ENCODE peak calls at places on chromosomes 1 and 21, in six cellular contexts. W, C, L, F, E and N are unnamed samples.

GRCh38 chr1:245673920-245674414 is 519.2 kb downstream of the KIF26B start:
- DNase-seq in W (no peak), C (no peak), L (no peak), F (no peak), E (no peak), N (no peak)

GRCh38 chr1:183267646-183268431 is 81.8 kb downstream of the LAMC2 start:
- DNase-seq in W (no peak), C (no peak), L (no peak), F (peak), E (no peak), N (no peak)

GRCh38 chr1:51908499-51908898 is 30.0 kb upstream of the NRDC start:
- DNase-seq in W (no peak), C (no peak), L (no peak), F (no peak), E (no peak), N (no peak)

GRCh38 chr1:39255212-39255611 is 50.7 kb downstream of the MACF1 start:
- DNase-seq in W (no peak), C (no peak), L (no peak), F (no peak), E (no peak), N (no peak)

GRCh38 chr1:156160744-156161181 is 7.4 kb downstream of the SEMA4A start:
- DNase-seq in W (peak), C (peak), L (peak), F (peak), E (peak), N (peak)

GRCh38 chr1:61098906-61099437 is 16.6 kb downstream of the NFIA start:
- DNase-seq in W (no peak), C (no peak), L (no peak), F (no peak), E (no peak), N (no peak)

GRCh38 chr1:234435620-234436019 is 43.4 kb downstream of the TARBP1 start:
- DNase-seq in W (no peak), C (no peak), L (no peak), F (no peak), E (no peak), N (no peak)

GRCh38 chr1:87968259-87968955 is 639.7 kb downstream of the LMO4 start:
- DNase-seq in W (no peak), C (no peak), L (no peak), F (peak), E (no peak), N (no peak)

GRCh38 chr1:26787381-26787705 is 407 bp upstream of the PIGV start:
- DNase-seq in W (no peak), C (peak), L (no peak), F (no peak), E (peak), N (peak)

GRCh38 chr1:16174261-16174871 is 18.5 kb upstream of the EPHA2 start:
- DNase-seq in W (no peak), C (no peak), L (no peak), F (no peak), E (no peak), N (no peak)

GRCh38 chr21:31888936-31889371 is 16.1 kb downstream of the HUNK start:
- DNase-seq in W (no peak), C (no peak), L (no peak), F (peak), E (no peak), N (no peak)

GRCh38 chr1:114345930-114346479 is 165.0 kb downstream of the TRIM33 start:
- DNase-seq in W (peak), C (peak), L (no peak), F (peak), E (no peak), N (no peak)

GRCh38 chr1:210496063-210496462 is 167.4 kb downstream of the HHAT start:
- DNase-seq in W (peak), C (no peak), L (no peak), F (no peak), E (no peak), N (no peak)

GRCh38 chr21:29359718-29360117 is 61.0 kb downstream of the BACH1 start:
- DNase-seq in W (no peak), C (no peak), L (no peak), F (no peak), E (no peak), N (no peak)

GRCh38 chr1:49104575-49104974 is 327.9 kb upstream of the BEND5 start:
- DNase-seq in W (no peak), C (no peak), L (no peak), F (no peak), E (no peak), N (no peak)

GRCh38 chr21:37225440-37225839 is 41.7 kb downstream of the VPS26C start:
- DNase-seq in W (no peak), C (no peak), L (no peak), F (no peak), E (no peak), N (peak)

GRCh38 chr1:197319631-197320030 is 51.6 kb downstream of the CRB1 start:
- DNase-seq in W (no peak), C (no peak), L (no peak), F (no peak), E (no peak), N (peak)

GRCh38 chr1:31746687-31747086 is 17.5 kb downstream of the ADGRB2 start:
- DNase-seq in W (no peak), C (no peak), L (no peak), F (no peak), E (no peak), N (no peak)

GRCh38 chr1:23810818-23811420 is 10.4 kb upstream of the GALE start:
- DNase-seq in W (no peak), C (peak), L (no peak), F (peak), E (peak), N (peak)

GRCh38 chr1:10616696-10617095 is 141.9 kb downstream of the PEX14 start:
- DNase-seq in W (no peak), C (no peak), L (no peak), F (no peak), E (no peak), N (no peak)